ENCODE peak calls at places on chromosomes 1 and 21, in nine cellular contexts. B, J, R, L, I, W, T, G and N are unnamed samples.

GRCh38 chr1:177983824-177984528 is 14.1 kb upstream of the SEC16B start:
- DNase-seq in B (no peak), J (peak), R (no peak), L (peak), I (no peak), W (no peak), T (no peak), G (peak), N (no peak)

GRCh38 chr1:156838972-156839371 is 19.9 kb downstream of the INSRR start:
- DNase-seq in B (no peak), J (peak), R (no peak), L (no peak), I (no peak), W (peak), T (no peak), G (no peak), N (no peak)

GRCh38 chr1:165747632-165748452 is 20.8 kb downstream of the TMCO1 start:
- DNase-seq in B (no peak), J (no peak), R (no peak), L (no peak), I (no peak), W (no peak), T (no peak), G (no peak), N (no peak)

GRCh38 chr1:170001266-170001665 is 73.2 kb downstream of the KIFAP3 start:
- DNase-seq in B (no peak), J (no peak), R (no peak), L (peak), I (no peak), W (no peak), T (no peak), G (peak), N (no peak)

GRCh38 chr1:116855220-116855619 is 54.5 kb upstream of the PTGFRN start:
- DNase-seq in B (no peak), J (peak), R (no peak), L (no peak), I (no peak), W (peak), T (peak), G (no peak), N (no peak)

GRCh38 chr1:23682946-23683345 is 8.7 kb upstream of the RPL11 start:
- DNase-seq in B (no peak), J (no peak), R (no peak), L (no peak), I (no peak), W (no peak), T (no peak), G (no peak), N (no peak)

GRCh38 chr1:156504821-156505678 is 4.5 kb upstream of the MEF2D start:
- DNase-seq in B (peak), J (peak), R (peak), L (peak), I (peak), W (peak), T (peak), G (peak), N (peak)

GRCh38 chr1:94522304-94522703 is 19.3 kb downstream of the F3 start:
- DNase-seq in B (no peak), J (no peak), R (no peak), L (peak), I (no peak), W (no peak), T (no peak), G (peak), N (no peak)

GRCh38 chr1:152928671-152929070 is 18.3 kb upstream of the SPRR5 start:
- DNase-seq in B (no peak), J (no peak), R (no peak), L (no peak), I (no peak), W (no peak), T (no peak), G (no peak), N (no peak)

GRCh38 chr1:28144203-28145135 is 32.0 kb downstream of the PTAFR start:
- DNase-seq in B (no peak), J (no peak), R (no peak), L (no peak), I (no peak), W (no peak), T (no peak), G (peak), N (peak)

GRCh38 chr1:29454616-29455380 is 218.5 kb downstream of the PTPRU start:
- DNase-seq in B (no peak), J (no peak), R (no peak), L (no peak), I (no peak), W (no peak), T (no peak), G (no peak), N (no peak)

GRCh38 chr1:202702088-202702487 is 8.2 kb downstream of the SYT2 start:
- DNase-seq in B (no peak), J (no peak), R (no peak), L (no peak), I (no peak), W (no peak), T (no peak), G (no peak), N (no peak)

GRCh38 chr1:232524056-232524455 is 105.9 kb downstream of the SIPA1L2 start:
- DNase-seq in B (no peak), J (no peak), R (no peak), L (no peak), I (no peak), W (no peak), T (no peak), G (no peak), N (no peak)

GRCh38 chr1:59408608-59409007 is 111.7 kb downstream of the FGGY start:
- DNase-seq in B (no peak), J (no peak), R (no peak), L (no peak), I (no peak), W (no peak), T (no peak), G (no peak), N (no peak)

GRCh38 chr1:227947678-227948492 is at the start of gene WNT9A:
- DNase-seq in B (peak), J (peak), R (no peak), L (no peak), I (peak), W (peak), T (peak), G (peak), N (peak)

GRCh38 chr1:198575715-198576641 is 35.5 kb upstream of the ATP6V1G3 start:
- DNase-seq in B (no peak), J (no peak), R (no peak), L (no peak), I (no peak), W (no peak), T (no peak), G (peak), N (peak)

GRCh38 chr1:227792216-227793078 is 23.0 kb upstream of the PRSS38 start:
- DNase-seq in B (no peak), J (no peak), R (no peak), L (no peak), I (no peak), W (no peak), T (no peak), G (no peak), N (no peak)

GRCh38 chr1:38728176-38728908 is 131.2 kb downstream of the RRAGC start:
- DNase-seq in B (no peak), J (peak), R (no peak), L (peak), I (no peak), W (peak), T (peak), G (peak), N (no peak)

GRCh38 chr1:88892146-88892877 is 945 bp upstream of the GTF2B start:
- DNase-seq in B (no peak), J (no peak), R (no peak), L (no peak), I (no peak), W (no peak), T (no peak), G (no peak), N (no peak)

GRCh38 chr1:35053433-35053832 is 21.7 kb upstream of the ZMYM6 start:
- DNase-seq in B (no peak), J (no peak), R (no peak), L (no peak), I (no peak), W (no peak), T (no peak), G (no peak), N (no peak)

GRCh38 chr21:33968082-33968997 is 52.7 kb upstream of the ATP5PO start:
- DNase-seq in B (no peak), J (no peak), R (no peak), L (no peak), I (no peak), W (no peak), T (no peak), G (peak), N (no peak)

GRCh38 chr21:40841524-40842196 is 5.3 kb downstream of the DSCAM start:
- DNase-seq in B (no peak), J (peak), R (no peak), L (no peak), I (peak), W (peak), T (no peak), G (no peak), N (no peak)

GRCh38 chr1:158806909-158807601 is 24.1 kb upstream of the MNDA start:
- DNase-seq in B (no peak), J (no peak), R (no peak), L (no peak), I (no peak), W (no peak), T (no peak), G (no peak), N (no peak)

DNA sequence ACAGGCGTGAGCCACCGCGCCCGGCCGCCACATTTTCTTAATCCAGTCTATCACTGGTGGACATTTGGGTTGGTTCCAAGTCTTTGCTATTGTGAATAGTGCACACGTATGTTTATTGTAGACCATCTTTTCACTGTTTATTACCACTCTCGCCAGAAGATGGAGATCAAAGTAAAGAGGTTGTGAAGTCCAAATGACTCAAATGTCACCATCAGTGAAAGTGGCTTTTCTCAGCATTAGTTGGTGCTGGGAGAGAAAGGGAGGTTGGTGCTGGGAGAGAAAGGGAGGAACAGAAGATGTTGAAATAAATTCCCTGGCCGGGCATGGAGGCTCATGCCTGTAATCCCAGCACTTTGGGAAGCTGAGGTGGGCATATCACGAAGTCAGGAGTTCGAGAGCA is 10.4 kb upstream of the UHMK1 start:
- DNase-seq in B (no peak), J (no peak), R (no peak), L (no peak), I (no peak), W (no peak), T (no peak), G (no peak), N (no peak)
- TF ChIP-seq CTCF in B (no peak), J (no peak), R (no peak), L (no peak), I (no peak), W (no peak), T (no peak), G (no peak), N (no peak)

GRCh38 chr1:108560143-108560429 is 186 bp downstream of the EEIG2 start:
- DNase-seq in B (peak), J (no peak), R (no peak), L (no peak), I (peak), W (no peak), T (no peak), G (no peak), N (no peak)
- TF ChIP-seq CTCF in B (no peak), J (no peak), R (no peak), L (no peak), I (no peak), W (no peak), T (no peak), G (no peak), N (no peak)

GRCh38 chr1:32886012-32886827 is at the start of gene HPCA:
- DNase-seq in B (no peak), J (peak), R (no peak), L (no peak), I (peak), W (peak), T (peak), G (peak), N (no peak)

GRCh38 chr1:32888134-32888533 is 1.8 kb downstream of the HPCA start:
- DNase-seq in B (no peak), J (no peak), R (no peak), L (no peak), I (no peak), W (no peak), T (no peak), G (no peak), N (no peak)

GRCh38 chr1:32887623-32888022 is 1.3 kb downstream of the HPCA start:
- DNase-seq in B (no peak), J (no peak), R (no peak), L (no peak), I (no peak), W (no peak), T (no peak), G (no peak), N (no peak)

GRCh38 chr1:32885691-32886011 is 640 bp upstream of the HPCA start:
- DNase-seq in B (no peak), J (no peak), R (no peak), L (no peak), I (no peak), W (no peak), T (no peak), G (no peak), N (no peak)

DNA sequence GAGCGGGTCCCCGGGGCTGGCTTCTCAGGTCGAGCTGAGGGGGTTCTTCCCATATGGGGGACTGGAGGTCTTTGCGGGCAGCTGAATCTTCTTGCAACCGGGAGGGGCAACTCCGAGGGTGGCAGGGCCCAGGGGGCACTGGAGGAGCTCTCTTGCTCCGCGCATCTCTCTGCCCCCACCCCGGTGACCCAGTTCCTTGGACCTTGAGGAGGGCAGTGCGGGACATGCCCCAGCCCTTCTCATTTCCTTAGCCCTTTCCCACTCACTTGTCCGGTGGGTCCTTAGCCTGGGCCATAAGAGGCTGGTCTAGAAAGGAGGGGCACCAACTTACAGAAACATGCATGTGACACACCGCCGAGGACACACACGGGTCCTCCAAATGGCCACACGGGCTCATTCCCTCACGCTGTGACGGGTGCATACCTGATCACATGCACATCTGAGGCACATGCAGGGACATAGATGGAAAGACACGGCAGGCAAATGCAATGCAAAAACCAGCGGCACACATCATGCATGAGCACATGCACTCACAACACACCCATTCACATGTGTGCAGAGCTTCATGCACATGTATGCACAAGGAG is 630 bp downstream of the HPCA start:
- DNase-seq in B (no peak), J (no peak), R (no peak), L (no peak), I (no peak), W (no peak), T (no peak), G (no peak), N (no peak)
- TF ChIP-seq CTCF in B (no peak), J (no peak), R (no peak), L (no peak), I (no peak), W (no peak), T (peak), G (no peak), N (no peak)

GRCh38 chr1:5769146-5769545 is 223.1 kb downstream of the NPHP4 start:
- DNase-seq in B (no peak), J (peak), R (no peak), L (no peak), I (no peak), W (no peak), T (no peak), G (no peak), N (no peak)

GRCh38 chr1:5765465-5765864 is 226.8 kb downstream of the NPHP4 start:
- DNase-seq in B (no peak), J (no peak), R (no peak), L (no peak), I (no peak), W (no peak), T (no peak), G (no peak), N (no peak)

GRCh38 chr1:5769760-5770159 is 222.5 kb downstream of the NPHP4 start:
- DNase-seq in B (no peak), J (no peak), R (no peak), L (no peak), I (no peak), W (no peak), T (no peak), G (no peak), N (no peak)

GRCh38 chr1:5765997-5766913 is 226.0 kb downstream of the NPHP4 start:
- DNase-seq in B (no peak), J (no peak), R (no peak), L (no peak), I (no peak), W (no peak), T (peak), G (no peak), N (no peak)

GRCh38 chr1:5768014-5768413 is 224.2 kb downstream of the NPHP4 start:
- DNase-seq in B (no peak), J (no peak), R (no peak), L (no peak), I (no peak), W (no peak), T (no peak), G (no peak), N (no peak)
- TF ChIP-seq CTCF in B (no peak), J (no peak), R (no peak), L (no peak), I (peak), W (no peak), T (no peak), G (no peak), N (no peak)

DNA sequence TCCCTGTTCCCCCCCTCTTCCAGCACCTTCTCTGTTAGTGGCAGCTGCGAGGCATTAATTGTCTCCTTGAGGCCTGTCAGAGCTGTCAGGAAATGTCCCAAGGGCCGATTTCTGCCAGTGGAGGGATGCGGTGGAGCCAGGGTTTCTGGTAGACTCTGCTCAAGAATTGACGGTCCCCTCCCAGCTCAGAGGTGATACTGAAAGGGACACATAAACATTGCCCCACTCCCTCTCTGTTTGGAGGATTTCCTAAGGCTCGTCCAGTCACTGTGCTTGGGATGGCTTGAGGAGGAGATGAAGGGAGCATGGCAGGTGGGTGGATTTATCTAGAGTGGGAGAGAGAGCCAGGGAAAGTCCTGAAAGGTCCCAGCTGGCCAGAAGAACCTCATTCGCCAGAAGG is 61.4 kb upstream of the CD34 start:
- DNase-seq in B (no peak), J (no peak), R (no peak), L (no peak), I (no peak), W (no peak), T (no peak), G (no peak), N (no peak)
- TF ChIP-seq CTCF in B (no peak), J (no peak), R (no peak), L (no peak), I (no peak), W (no peak), T (no peak), G (no peak), N (no peak)

GRCh38 chr21:29378814-29379213 is 80.1 kb downstream of the BACH1 start:
- DNase-seq in B (no peak), J (no peak), R (no peak), L (no peak), I (no peak), W (peak), T (no peak), G (no peak), N (no peak)

GRCh38 chr21:29374481-29374880 is 75.8 kb downstream of the BACH1 start:
- DNase-seq in B (no peak), J (no peak), R (no peak), L (no peak), I (no peak), W (no peak), T (no peak), G (no peak), N (no peak)

GRCh38 chr21:29377266-29377665 is 78.5 kb downstream of the BACH1 start:
- DNase-seq in B (no peak), J (peak), R (no peak), L (no peak), I (no peak), W (no peak), T (no peak), G (no peak), N (no peak)

GRCh38 chr21:29379517-29380054 is 80.9 kb downstream of the BACH1 start:
- DNase-seq in B (no peak), J (no peak), R (no peak), L (no peak), I (no peak), W (no peak), T (no peak), G (no peak), N (no peak)

DNA sequence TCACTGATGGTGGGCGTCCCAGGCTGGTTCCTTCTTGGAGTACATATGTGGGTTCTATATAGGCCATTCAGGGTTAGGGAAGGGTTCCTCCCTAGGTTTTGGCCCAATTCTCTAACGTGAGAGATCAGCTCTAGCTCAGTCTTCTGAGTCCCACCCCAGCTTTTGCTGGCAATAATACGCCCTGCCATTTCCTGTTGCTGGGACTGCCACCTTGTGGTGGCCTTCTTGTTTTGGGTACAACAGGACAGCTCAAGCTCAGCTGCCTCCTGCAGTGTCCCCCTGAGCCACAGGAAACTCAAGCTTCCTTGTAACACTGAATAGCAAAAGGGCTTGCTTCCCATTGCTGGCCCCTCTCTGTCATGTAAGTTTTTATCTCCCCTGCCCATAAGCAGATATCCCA is 77.8 kb downstream of the BACH1 start:
- DNase-seq in B (peak), J (peak), R (no peak), L (no peak), I (no peak), W (peak), T (peak), G (no peak), N (peak)
- TF ChIP-seq CTCF in B (no peak), J (peak), R (peak), L (peak), I (peak), W (peak), T (peak), G (peak), N (peak)

GRCh38 chr1:109280768-109281356 is 2.1 kb downstream of the PSRC1 start:
- DNase-seq in B (no peak), J (peak), R (no peak), L (no peak), I (no peak), W (no peak), T (no peak), G (no peak), N (no peak)

GRCh38 chr1:109283748-109284600 is 1.0 kb upstream of the PSRC1 start:
- DNase-seq in B (no peak), J (no peak), R (no peak), L (no peak), I (no peak), W (no peak), T (no peak), G (no peak), N (no peak)

GRCh38 chr1:109282497-109282951 is 421 bp downstream of the PSRC1 start:
- DNase-seq in B (no peak), J (no peak), R (no peak), L (no peak), I (no peak), W (no peak), T (no peak), G (no peak), N (no peak)

GRCh38 chr1:109281680-109282496 is 1.1 kb downstream of the PSRC1 start:
- DNase-seq in B (no peak), J (peak), R (no peak), L (no peak), I (no peak), W (no peak), T (no peak), G (no peak), N (no peak)

GRCh38 chr1:109282952-109283747 is at the start of gene PSRC1:
- DNase-seq in B (peak), J (peak), R (peak), L (peak), I (peak), W (peak), T (peak), G (peak), N (peak)
- TF ChIP-seq CTCF in B (no peak), J (peak), R (peak), L (peak), I (peak), W (peak), T (peak), G (peak), N (peak)

GRCh38 chr1:92066321-92066720 is 8.9 kb downstream of the SETSIP start:
- DNase-seq in B (no peak), J (no peak), R (no peak), L (no peak), I (no peak), W (no peak), T (no peak), G (no peak), N (no peak)

GRCh38 chr1:92070892-92071291 is 4.3 kb downstream of the SETSIP start:
- DNase-seq in B (no peak), J (no peak), R (no peak), L (no peak), I (no peak), W (no peak), T (no peak), G (no peak), N (no peak)

GRCh38 chr1:92065042-92065441 is 10.2 kb downstream of the SETSIP start:
- DNase-seq in B (no peak), J (no peak), R (no peak), L (no peak), I (no peak), W (no peak), T (no peak), G (no peak), N (no peak)
- TF ChIP-seq CTCF in B (no peak), J (no peak), R (no peak), L (peak), I (no peak), W (no peak), T (no peak), G (no peak), N (no peak)

GRCh38 chr1:220544901-220545303 is 17.0 kb downstream of the MARK1 start:
- DNase-seq in B (no peak), J (no peak), R (no peak), L (no peak), I (no peak), W (no peak), T (no peak), G (no peak), N (no peak)
- TF ChIP-seq CTCF in B (no peak), J (no peak), R (no peak), L (peak), I (peak), W (no peak), T (no peak), G (no peak), N (peak)